ENCODE peak calls at places on chromosomes 7 and 10, in four cellular contexts. T, L, H and S are unnamed samples.

GRCh38 chr7:5425507-5426225 is 2.0 kb upstream of the TNRC18 start:
- ATAC-seq in H (no peak), T (peak; percentile 5), L (peak; percentile 8), S (peak; percentile 13)

GRCh38 chr7:69941077-69941476 is 342.8 kb downstream of the AUTS2 start:
- ATAC-seq in T (no peak), H (no peak), L (no peak), S (no peak)

GRCh38 chr7:27165089-27165654 is at the start of gene HOXA9:
- ATAC-seq in H (no peak), L (peak; percentile 26), T (peak; percentile 79), S (no peak)

GRCh38 chr7:130009848-130010688 is 41.1 kb downstream of the ZC3HC1 start:
- ATAC-seq in L (peak; percentile 81), T (peak; percentile 34), H (no peak), S (peak; percentile 64)

GRCh38 chr10:67696029-67696428 is at the start of gene CTNNA3:
- ATAC-seq in L (no peak), H (no peak), T (no peak), S (no peak)

GRCh38 chr10:56662765-56663447 is 301.8 kb upstream of the ZWINT start:
- ATAC-seq in L (no peak), H (no peak), T (no peak), S (no peak)

GRCh38 chr7:47008461-47008860 is 573.5 kb downstream of the TNS3 start:
- ATAC-seq in L (no peak), T (no peak), H (no peak), S (no peak)

GRCh38 chr7:128774921-128775320 is 673 bp downstream of the OPN1SW start:
- ATAC-seq in T (no peak), L (no peak), H (no peak), S (no peak)

GRCh38 chr10:68366600-68366999 is 33.9 kb upstream of the PBLD start:
- ATAC-seq in L (no peak), T (no peak), H (no peak), S (no peak)

GRCh38 chr7:148729984-148730733 is 31.5 kb downstream of the CUL1 start:
- ATAC-seq in H (no peak), T (no peak), L (no peak), S (no peak)

GRCh38 chr10:44325157-44325556 is 59.7 kb downstream of the CXCL12 start:
- ATAC-seq in H (no peak), T (no peak), L (peak; percentile 42), S (no peak)

GRCh38 chr10:78416031-78416800 is 382.6 kb downstream of the RPS24 start:
- ATAC-seq in H (no peak), T (no peak), L (peak; percentile 30), S (no peak)

GRCh38 chr10:31320598-31321211 is 1.7 kb downstream of the ZEB1 start:
- ATAC-seq in H (no peak), T (peak; percentile 42), L (no peak), S (no peak)

GRCh38 chr7:152090739-152091138 is 65.3 kb downstream of the GALNT11 start:
- ATAC-seq in L (no peak), H (no peak), T (no peak), S (no peak)

GRCh38 chr7:44066111-44066460 is 719 bp upstream of the PGAM2 start:
- ATAC-seq in L (no peak), H (peak; percentile 6), T (no peak), S (peak; percentile 4)

GRCh38 chr7:96093435-96093834 is 228.5 kb downstream of the SLC25A13 start:
- ATAC-seq in T (no peak), H (no peak), L (peak; percentile 98), S (no peak)

GRCh38 chr10:114073787-114074186 is 30.1 kb downstream of the ADRB1 start:
- ATAC-seq in H (peak; percentile 98), T (no peak), L (no peak), S (no peak)

GRCh38 chr7:15561840-15562239 is at the start of gene AGMO:
- ATAC-seq in L (no peak), T (peak; percentile 57), H (no peak), S (peak; percentile 43)

GRCh38 chr10:52108236-52108635 is 205.8 kb upstream of the DKK1 start:
- ATAC-seq in H (no peak), T (no peak), L (no peak), S (no peak)

GRCh38 chr10:126433351-126433750 is 45.1 kb upstream of the ADAM12 start:
- ATAC-seq in T (no peak), L (peak; percentile 71), H (no peak), S (no peak)

GRCh38 chr7:92325173-92325572 is 79.4 kb downstream of the ANKIB1 start:
- ATAC-seq in L (no peak), H (no peak), T (no peak), S (no peak)

GRCh38 chr7:4616116-4616515 is 66.0 kb upstream of the FOXK1 start:
- ATAC-seq in H (no peak), L (no peak), T (no peak), S (no peak)

GRCh38 chr7:137245890-137246289 is 97.6 kb downstream of the PTN start:
- ATAC-seq in L (no peak), T (no peak), H (no peak), S (no peak)

GRCh38 chr7:120272896-120273475 is at the start of gene KCND2:
- ATAC-seq in H (peak; percentile 26), L (peak; percentile 48), T (peak; percentile 44), S (peak; percentile 29)

GRCh38 chr7:139777948-139778841 is at the start of gene HIPK2:
- ATAC-seq in T (peak; percentile 73), H (peak; percentile 61), L (peak; percentile 66), S (peak; percentile 84)

GRCh38 chr10:94299417-94299816 is 63.3 kb downstream of the NOC3L start:
- ATAC-seq in H (peak; percentile 47), L (no peak), T (no peak), S (no peak)

GRCh38 chr10:114412907-114413386 is 8.6 kb upstream of the AFAP1L2 start:
- ATAC-seq in L (peak; percentile 32), H (no peak), T (no peak), S (peak; percentile 60)

GRCh38 chr10:85741626-85742300 is 624.8 kb downstream of the GRID1 start:
- ATAC-seq in H (peak; percentile 67), T (no peak), L (no peak), S (no peak)

GRCh38 chr10:13328126-13328525 is 20.0 kb downstream of the SEPHS1 start:
- ATAC-seq in L (no peak), T (no peak), H (no peak), S (no peak)

GRCh38 chr10:43284341-43284910 is 17.6 kb upstream of the RASGEF1A start:
- ATAC-seq in L (peak; percentile 65), H (peak; percentile 56), T (no peak), S (no peak)

GRCh38 chr10:128927821-128928220 is 539.2 kb upstream of the MGMT start:
- ATAC-seq in T (peak; percentile 54), H (no peak), L (peak; percentile 24), S (peak; percentile 54)

GRCh38 chr7:29442146-29442545 is 121.5 kb upstream of the PRR15 start:
- ATAC-seq in T (no peak), H (no peak), L (peak; percentile 92), S (no peak)

GRCh38 chr7:35967366-35968139 is 166.7 kb downstream of the SEPTIN7 start:
- ATAC-seq in L (peak; percentile 21), T (peak; percentile 50), H (no peak), S (no peak)

GRCh38 chr10:71752391-71753090 is 20.8 kb downstream of the VSIR start:
- ATAC-seq in H (peak; percentile 19), T (no peak), L (no peak), S (no peak)

GRCh38 chr10:114923551-114923950 is 14.4 kb upstream of the TRUB1 start:
- ATAC-seq in L (no peak), T (no peak), H (no peak), S (no peak)

GRCh38 chr10:3720228-3721019 is 64.6 kb downstream of the KLF6 start:
- ATAC-seq in T (peak; percentile 74), H (no peak), L (peak; percentile 36), S (peak; percentile 83)

GRCh38 chr10:99540673-99541531 is 8.2 kb downstream of the NKX2-3 start:
- ATAC-seq in H (no peak), T (no peak), L (peak; percentile 73), S (no peak)

GRCh38 chr7:151783958-151784575 is 92.8 kb downstream of the PRKAG2 start:
- ATAC-seq in H (no peak), T (no peak), L (no peak), S (no peak)